ENCODE peak calls at places on chromosomes 13 and 19, in seven cellular contexts. D is stimulated activated CD4-positive, alpha-beta T cell treated with anti-CD3 and anti-CD28 coated beads, Interleukin-4, amount 100 ng/mL, for 48 hours; T is activated T-helper 1 cell treated with Interleukin-2 at 50 U/mL for 16 hours; J is lower leg skin; W is NCI-H1417; Z is neural progenitor cell; M is hypothalamus. N is an unnamed sample.

GRCh38 chr13:37011788-37012187 is 11.2 kb downstream of the EXOSC8 start:
- DNase-seq in D (no peak), M (no peak), Z (no peak), W (no peak), J (no peak), T (no peak), N (no peak)

GRCh38 chr13:39451301-39451700 is 151.7 kb downstream of the LHFPL6 start:
- DNase-seq in J (no peak), W (peak; percentile 16), M (no peak), D (no peak), Z (no peak), T (no peak), N (peak; percentile 63)

GRCh38 chr13:113742445-113743120 is 16.4 kb upstream of the TMEM255B start:
- DNase-seq in T (no peak), Z (no peak), J (no peak), W (no peak), M (no peak), D (no peak), N (no peak)

GRCh38 chr19:30133803-30134202 is 191.8 kb downstream of the URI1 start:
- DNase-seq in D (no peak), J (no peak), T (no peak), M (no peak), W (no peak), Z (no peak), N (no peak)

GRCh38 chr19:46283771-46284170 is 13.1 kb upstream of the HIF3A start:
- DNase-seq in J (no peak), W (no peak), T (no peak), D (no peak), Z (no peak), M (no peak), N (no peak)

GRCh38 chr19:50835785-50836542 is 2.6 kb upstream of the KLK15 start:
- DNase-seq in M (peak; percentile 33), Z (peak; percentile 79), D (peak; percentile 73), J (no peak), W (peak; percentile 83), T (peak; percentile 29), N (no peak)

GRCh38 chr13:81302677-81303076 is 961.8 kb upstream of the SPRY2 start:
- DNase-seq in Z (no peak), M (no peak), W (no peak), T (no peak), J (no peak), D (no peak), N (no peak)

GRCh38 chr13:48532146-48532472 is 771 bp downstream of the RCBTB2 start:
- DNase-seq in Z (peak; percentile 63), T (no peak), W (no peak), D (no peak), M (no peak), J (no peak), N (no peak)

GRCh38 chr19:45156231-45156630 is 4.6 kb downstream of the NKPD1 start:
- DNase-seq in M (no peak), W (no peak), Z (peak; percentile 70), T (no peak), D (no peak), J (no peak), N (no peak)

GRCh38 chr19:46068345-46069258 is 27.8 kb upstream of the IGFL4 start:
- DNase-seq in M (no peak), W (no peak), T (no peak), J (no peak), Z (no peak), D (no peak), N (peak; percentile 88)

GRCh38 chr13:110023729-110024645 is 237.6 kb upstream of the IRS2 start:
- DNase-seq in J (no peak), W (peak; percentile 64), Z (peak; percentile 35), T (no peak), M (peak; percentile 12), D (no peak), N (no peak)

GRCh38 chr19:18090545-18091216 is 3.9 kb upstream of the IL12RB1 start:
- DNase-seq in J (no peak), D (no peak), T (no peak), Z (no peak), W (no peak), M (no peak), N (no peak)

GRCh38 chr19:18672606-18673337 is 10.7 kb upstream of the CRTC1 start:
- DNase-seq in D (no peak), W (no peak), M (peak; percentile 34), J (no peak), Z (peak; percentile 37), T (no peak), N (no peak)

GRCh38 chr13:111179908-111180756 is 65.0 kb downstream of the ARHGEF7 start:
- DNase-seq in T (no peak), J (no peak), Z (no peak), W (no peak), D (no peak), M (no peak), N (no peak)

GRCh38 chr19:3543150-3544053 is 4.4 kb downstream of the TEKTIP1 start:
- DNase-seq in J (no peak), W (no peak), M (peak; percentile 24), T (no peak), Z (no peak), D (no peak), N (no peak)

GRCh38 chr19:38388310-38389100 is at the start of gene SPRED3:
- DNase-seq in Z (peak; percentile 91), M (peak; percentile 81), W (peak; percentile 94), J (no peak), D (no peak), T (no peak), N (no peak)